ENCODE peak calls at places on chromosomes 12 and 14, in four cellular contexts. One of them, this sample, is unnamed.

GRCh38 chr12:92615703-92616102 is 87.1 kb upstream of the PLEKHG7 start:
- DNase-seq in K562: no peak
- DNase-seq in IMR-90: no peak
- DNase-seq in HepG2: no peak
- DNase-seq in this sample: no peak

GRCh38 chr12:48198619-48198973 is 4.5 kb downstream of the OR10AD1 start:
- DNase-seq in HepG2: no peak
- DNase-seq in IMR-90: no peak
- DNase-seq in K562: peak
- DNase-seq in this sample: no peak

GRCh38 chr12:46357438-46358324 is 14.9 kb downstream of the SLC38A2 start:
- DNase-seq in HepG2: peak
- DNase-seq in IMR-90: peak
- DNase-seq in K562: no peak
- DNase-seq in this sample: peak

GRCh38 chr12:78181544-78182162 is 351.0 kb downstream of the NAV3 start:
- DNase-seq in HepG2: peak
- DNase-seq in K562: no peak
- DNase-seq in IMR-90: peak
- DNase-seq in this sample: peak

GRCh38 chr14:97298775-97299174 is 501.6 kb downstream of the VRK1 start:
- DNase-seq in HepG2: no peak
- DNase-seq in IMR-90: no peak
- DNase-seq in K562: no peak
- DNase-seq in this sample: no peak

GRCh38 chr12:69269736-69270135 is 30.4 kb downstream of the CPSF6 start:
- DNase-seq in HepG2: no peak
- DNase-seq in K562: no peak
- DNase-seq in IMR-90: no peak
- DNase-seq in this sample: no peak

GRCh38 chr12:54282949-54283593 is 2.5 kb downstream of the HNRNPA1 start:
- DNase-seq in IMR-90: no peak
- DNase-seq in K562: no peak
- DNase-seq in HepG2: no peak
- DNase-seq in this sample: no peak

GRCh38 chr12:124527861-124528561 is 39.4 kb downstream of the NCOR2 start:
- DNase-seq in IMR-90: no peak
- DNase-seq in K562: no peak
- DNase-seq in HepG2: no peak
- DNase-seq in this sample: no peak

GRCh38 chr14:84127430-84127829 is 1402.5 kb upstream of the FLRT2 start:
- DNase-seq in HepG2: no peak
- DNase-seq in K562: no peak
- DNase-seq in IMR-90: no peak
- DNase-seq in this sample: no peak

GRCh38 chr14:103385994-103386491 is 828 bp downstream of the MARK3 start:
- DNase-seq in K562: no peak
- DNase-seq in IMR-90: peak
- DNase-seq in HepG2: no peak
- DNase-seq in this sample: no peak

GRCh38 chr14:75494898-75495297 is 27.4 kb upstream of the BATF start:
- DNase-seq in HepG2: no peak
- DNase-seq in IMR-90: no peak
- DNase-seq in K562: no peak
- DNase-seq in this sample: no peak

GRCh38 chr14:87745507-87746118 is 247.4 kb downstream of the GALC start:
- DNase-seq in IMR-90: peak
- DNase-seq in HepG2: peak
- DNase-seq in K562: peak
- DNase-seq in this sample: peak

GRCh38 chr12:90410962-90411361 is 544.0 kb downstream of the CCER1 start:
- DNase-seq in HepG2: no peak
- DNase-seq in IMR-90: no peak
- DNase-seq in K562: no peak
- DNase-seq in this sample: no peak

GRCh38 chr14:90559811-90560492 is 163.1 kb downstream of the CALM1 start:
- DNase-seq in K562: no peak
- DNase-seq in IMR-90: no peak
- DNase-seq in HepG2: no peak
- DNase-seq in this sample: no peak

GRCh38 chr14:46574236-46574970 is 77.2 kb downstream of the RPL10L start:
- DNase-seq in IMR-90: no peak
- DNase-seq in HepG2: no peak
- DNase-seq in K562: no peak
- DNase-seq in this sample: no peak

GRCh38 chr12:51421266-51421884 is 3.3 kb upstream of the SLC4A8 start:
- DNase-seq in K562: peak
- DNase-seq in HepG2: peak
- DNase-seq in IMR-90: peak
- DNase-seq in this sample: peak
- TF ChIP-seq MAZ in K562: no peak
- TF ChIP-seq MAZ in HepG2: no peak
- TF ChIP-seq MAZ in IMR-90: no peak
- TF ChIP-seq MAZ in this sample: no peak

GRCh38 chr14:59510957-59511356 is 26.6 kb downstream of the JKAMP start:
- DNase-seq in K562: no peak
- DNase-seq in IMR-90: no peak
- DNase-seq in HepG2: no peak
- DNase-seq in this sample: no peak

GRCh38 chr14:59509101-59509500 is 24.8 kb downstream of the JKAMP start:
- DNase-seq in IMR-90: no peak
- DNase-seq in HepG2: no peak
- DNase-seq in K562: no peak
- DNase-seq in this sample: no peak

GRCh38 chr14:59510001-59510400 is 25.7 kb downstream of the JKAMP start:
- DNase-seq in HepG2: no peak
- DNase-seq in IMR-90: peak
- DNase-seq in K562: no peak
- DNase-seq in this sample: no peak

GRCh38 chr14:59507063-59507751 is 22.9 kb downstream of the JKAMP start:
- DNase-seq in HepG2: peak
- DNase-seq in K562: peak
- DNase-seq in IMR-90: peak
- DNase-seq in this sample: peak

DNA sequence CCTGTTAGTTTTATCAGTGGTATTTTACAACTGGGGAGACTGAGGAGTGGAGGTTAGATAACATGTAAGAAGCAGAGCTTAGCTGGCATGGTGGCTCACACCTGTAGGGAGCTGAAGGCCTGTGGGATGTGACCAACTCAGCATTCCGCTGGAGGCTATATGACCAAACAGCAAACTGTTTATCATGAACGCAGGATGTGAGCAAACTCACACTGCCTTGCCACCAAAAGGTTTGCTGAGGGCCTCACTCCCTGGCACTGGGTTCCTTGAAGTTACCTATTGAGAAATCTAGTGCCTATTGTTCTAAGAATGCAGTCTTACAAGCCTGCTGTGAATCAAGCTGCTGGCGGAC is 23.4 kb downstream of the JKAMP start:
- DNase-seq in HepG2: no peak
- DNase-seq in IMR-90: no peak
- DNase-seq in K562: no peak
- DNase-seq in this sample: no peak
- TF ChIP-seq SMC3 in HepG2: no peak
- TF ChIP-seq SMC3 in IMR-90: no peak
- TF ChIP-seq SMC3 in K562: no peak
- TF ChIP-seq SMC3 in this sample: no peak

GRCh38 chr12:24197517-24197916 is 248.0 kb upstream of the SOX5 start:
- DNase-seq in IMR-90: no peak
- DNase-seq in HepG2: no peak
- DNase-seq in K562: no peak
- DNase-seq in this sample: no peak
- TF ChIP-seq MAZ in IMR-90: no peak
- TF ChIP-seq MAZ in HepG2: no peak
- TF ChIP-seq MAZ in K562: no peak
- TF ChIP-seq MAZ in this sample: no peak

GRCh38 chr14:81252278-81252677 is 31.5 kb upstream of the GTF2A1 start:
- DNase-seq in IMR-90: no peak
- DNase-seq in HepG2: no peak
- DNase-seq in K562: no peak
- DNase-seq in this sample: no peak
- TF ChIP-seq SMC3 in IMR-90: no peak
- TF ChIP-seq SMC3 in HepG2: no peak
- TF ChIP-seq SMC3 in K562: no peak
- TF ChIP-seq SMC3 in this sample: no peak

DNA sequence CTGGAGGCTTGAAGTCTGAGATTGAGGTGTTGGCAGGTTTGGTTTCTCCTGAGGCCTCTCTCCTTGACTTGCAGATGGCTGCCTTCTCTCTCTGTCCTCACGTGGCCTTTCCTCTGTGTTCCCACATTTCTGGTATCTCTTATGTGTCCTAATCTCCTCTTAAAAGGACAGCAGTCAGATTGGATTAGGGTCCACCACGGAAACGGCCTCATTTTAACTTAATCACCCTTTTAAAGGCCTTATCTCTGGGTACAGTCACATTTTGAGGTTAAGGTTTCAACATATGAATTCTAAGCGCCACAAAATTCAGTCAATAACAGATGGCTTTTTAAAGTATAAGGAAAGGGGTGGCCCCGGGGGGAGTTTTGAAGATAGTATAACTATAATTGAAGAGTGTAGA is 33.5 kb downstream of the UNC79 start:
- DNase-seq in IMR-90: no peak
- DNase-seq in K562: peak
- DNase-seq in HepG2: no peak
- DNase-seq in this sample: no peak
- TF ChIP-seq MAZ in IMR-90: no peak
- TF ChIP-seq MAZ in K562: no peak
- TF ChIP-seq MAZ in HepG2: no peak
- TF ChIP-seq MAZ in this sample: no peak

This sample was measured in A549.